ENCODE peak calls at places on chromosome X, in four cellular contexts. C, P, T and X are unnamed samples.

GRCh38 chrX:154317391-154318000 is 21.9 kb downstream of the TKTL1 start:
- DNase-seq in C (peak), P (no peak), T (no peak), X (peak)

GRCh38 chrX:132924426-132924825 is 34.0 kb downstream of the HS6ST2 start:
- DNase-seq in C (no peak), P (no peak), T (no peak), X (no peak)

GRCh38 chrX:112008724-112009123 is 73.9 kb downstream of the TRPC5 start:
- DNase-seq in C (no peak), P (no peak), T (no peak), X (no peak)

GRCh38 chrX:13659057-13659456 is 6.1 kb downstream of the TCEANC start:
- DNase-seq in C (peak), P (no peak), T (no peak), X (peak)

GRCh38 chrX:86195343-86195742 is 47.1 kb downstream of the DACH2 start:
- DNase-seq in C (no peak), P (no peak), T (no peak), X (no peak)

GRCh38 chrX:38249965-38250364 is 29.3 kb upstream of the SRPX start:
- DNase-seq in C (peak), P (no peak), T (no peak), X (peak)

GRCh38 chrX:40581333-40581910 is 652 bp downstream of the ATP6AP2 start:
- DNase-seq in C (peak), P (no peak), T (no peak), X (peak)

GRCh38 chrX:47500541-47500940 is 17.5 kb upstream of the ZNF41 start:
- DNase-seq in C (no peak), P (no peak), T (no peak), X (no peak)

GRCh38 chrX:40108959-40109287 is 11.2 kb upstream of the BCOR start:
- DNase-seq in C (peak), P (no peak), T (peak), X (peak)